ENCODE peak calls at places on chromosomes 16 and 17, in eight cellular contexts. W is activated naive CD8-positive, alpha-beta T cell treated with anti-CD3 and anti-CD28 coated beads, Interleukin-2, amount 50 U/mL, for 24 hours; F is activated T-helper 17 cell treated with anti-CD3 and anti-CD28 coated beads, Interleukin-2, amount 50 U/mL, for 72 hours; K is Right ventricle myocardium inferior; T is omental fat pad; H is GM12878; P is stimulated activated memory B cell treated with anti-CD40 and anti-IgM and Interleukin-4, amounts not matched to agents 10 μg/mL and 1 μg/mL and 100 μg/mL, for 72 hours; M is CD4-positive, CD25-positive, alpha-beta regulatory T cell. S is an unnamed sample.
A peak's percentile ranks its signal among the peaks of the same experiment; 100 is the strongest.

GRCh38 chr17:80716986-80717385 is 172.3 kb downstream of the RPTOR start:
- ATAC-seq in W (no peak), M (no peak), T (no peak), F (no peak), K (no peak), H (no peak), P (no peak), S (no peak)

GRCh38 chr17:41505007-41505835 is at the start of gene KRT13:
- ATAC-seq in F (no peak), M (no peak), W (no peak), T (no peak), P (no peak), K (no peak), H (no peak), S (no peak)

GRCh38 chr17:38892083-38892482 is 22.2 kb downstream of the LASP1 start:
- ATAC-seq in M (no peak), T (no peak), P (peak; percentile 72), H (no peak), F (no peak), K (no peak), W (no peak), S (no peak)

GRCh38 chr17:81867952-81868673 is 3.0 kb downstream of the ARHGDIA start:
- ATAC-seq in F (no peak), P (no peak), W (no peak), T (no peak), H (no peak), M (no peak), K (no peak), S (no peak)

GRCh38 chr16:11658896-11659708 is 9.2 kb upstream of the SNN start:
- ATAC-seq in K (no peak), F (no peak), H (no peak), T (no peak), W (no peak), M (no peak), P (no peak), S (no peak)

GRCh38 chr17:61736438-61736837 is 126.9 kb downstream of the BRIP1 start:
- ATAC-seq in F (no peak), W (no peak), P (no peak), K (no peak), M (no peak), H (no peak), T (no peak), S (no peak)

GRCh38 chr17:73092518-73093135 is at the start of gene SLC39A11:
- ATAC-seq in H (peak; percentile 98), T (peak; percentile 95), F (peak; percentile 97), P (peak; percentile 98), K (peak; percentile 98), M (peak; percentile 98), W (peak; percentile 98), S (peak; percentile 97)

GRCh38 chr17:55301521-55302406 is 37.0 kb downstream of the HLF start:
- ATAC-seq in K (peak; percentile 47), W (no peak), F (no peak), M (no peak), T (no peak), H (no peak), P (no peak), S (no peak)

GRCh38 chr16:4232541-4233386 is 9.1 kb downstream of the SRL start:
- ATAC-seq in F (no peak), M (no peak), W (no peak), H (no peak), K (peak; percentile 59), P (no peak), T (no peak), S (no peak)

GRCh38 chr16:52353249-52353648 is 193.7 kb downstream of the TOX3 start:
- ATAC-seq in W (no peak), P (no peak), T (no peak), F (no peak), H (no peak), M (no peak), K (no peak), S (no peak)

GRCh38 chr17:2238432-2239169 is 65.0 kb downstream of the SMG6 start:
- ATAC-seq in M (no peak), K (peak; percentile 76), H (peak; percentile 88), P (peak; percentile 72), W (no peak), T (no peak), F (peak; percentile 18), S (peak; percentile 44)

GRCh38 chr17:50264263-50265113 is 9.8 kb upstream of the TMEM92 start:
- ATAC-seq in H (no peak), K (no peak), T (peak; percentile 21), M (no peak), P (no peak), W (no peak), F (no peak), S (peak; percentile 24)

GRCh38 chr17:50842506-50843149 is 7.2 kb downstream of the WFIKKN2 start:
- ATAC-seq in P (no peak), T (no peak), F (no peak), W (no peak), K (no peak), H (no peak), M (no peak), S (no peak)

GRCh38 chr17:8470447-8471047 is 34.9 kb downstream of the NDEL1 start:
- ATAC-seq in M (no peak), F (no peak), H (no peak), P (no peak), K (peak; percentile 26), T (peak; percentile 38), W (no peak), S (peak; percentile 22)

GRCh38 chr17:29138991-29139682 is 41.1 kb downstream of the MYO18A start:
- ATAC-seq in M (no peak), K (peak; percentile 58), F (peak; percentile 41), T (peak; percentile 22), P (peak; percentile 60), H (peak; percentile 68), W (peak; percentile 4), S (peak; percentile 26)

GRCh38 chr16:56944954-56945839 is 13.3 kb downstream of the HERPUD1 start:
- ATAC-seq in H (peak; percentile 34), F (peak; percentile 88), P (peak; percentile 59), T (no peak), M (peak; percentile 53), K (no peak), W (peak; percentile 85), S (no peak)

GRCh38 chr16:24011237-24011636 is 175.5 kb downstream of the PRKCB start:
- ATAC-seq in M (no peak), F (no peak), K (no peak), P (no peak), T (no peak), W (no peak), H (no peak), S (no peak)

GRCh38 chr16:78543066-78543465 is 443.6 kb downstream of the WWOX start:
- ATAC-seq in P (no peak), H (no peak), K (peak; percentile 20), W (no peak), T (no peak), M (no peak), F (no peak), S (no peak)

GRCh38 chr16:56783332-56783731 is 53.4 kb downstream of the NUP93 start:
- ATAC-seq in T (no peak), F (peak; percentile 77), M (no peak), P (no peak), W (peak; percentile 94), K (no peak), H (no peak), S (no peak)